ENCODE peak calls at places on chromosomes 13 and 19, in nine cellular contexts. One of them, this sample, is unnamed. For H3K4me1, the result is how much of the 10 kb centered on the place peaks cover.

GRCh38 chr13:100954430-100955361 is 280.1 kb upstream of the TMTC4 start:
- DNase-seq in psoas muscle: no peak
- DNase-seq in trophoblast cell: no peak
- DNase-seq in fibroblast of lung: peak
- DNase-seq in gastrocnemius medialis: no peak
- DNase-seq in MM.1S: no peak
- DNase-seq in heart right ventricle: no peak
- DNase-seq in right cardiac atrium: no peak
- DNase-seq in ascending aorta: no peak
- DNase-seq in this sample: no peak

GRCh38 chr19:10191347-10191746 is 3.4 kb downstream of the DNMT1 start:
- DNase-seq in fibroblast of lung: peak
- DNase-seq in ascending aorta: peak
- DNase-seq in psoas muscle: no peak
- DNase-seq in trophoblast cell: no peak
- DNase-seq in MM.1S: no peak
- DNase-seq in gastrocnemius medialis: no peak
- DNase-seq in right cardiac atrium: no peak
- DNase-seq in heart right ventricle: no peak
- DNase-seq in this sample: no peak

GRCh38 chr19:46413262-46414031 is at the start of gene CCDC8:
- DNase-seq in heart right ventricle: peak
- DNase-seq in MM.1S: no peak
- DNase-seq in fibroblast of lung: peak
- DNase-seq in right cardiac atrium: peak
- DNase-seq in gastrocnemius medialis: peak
- DNase-seq in trophoblast cell: peak
- DNase-seq in psoas muscle: peak
- DNase-seq in ascending aorta: peak
- DNase-seq in this sample: no peak

GRCh38 chr19:464146-464545 is 3.3 kb upstream of the SHC2 start:
- DNase-seq in psoas muscle: no peak
- DNase-seq in MM.1S: no peak
- DNase-seq in right cardiac atrium: peak
- DNase-seq in ascending aorta: no peak
- DNase-seq in fibroblast of lung: no peak
- DNase-seq in gastrocnemius medialis: no peak
- DNase-seq in trophoblast cell: no peak
- DNase-seq in heart right ventricle: no peak
- DNase-seq in this sample: no peak

GRCh38 chr13:29937836-29938235 is 87.4 kb upstream of the UBL3 start:
- DNase-seq in fibroblast of lung: no peak
- DNase-seq in ascending aorta: no peak
- DNase-seq in MM.1S: no peak
- DNase-seq in psoas muscle: no peak
- DNase-seq in right cardiac atrium: no peak
- DNase-seq in heart right ventricle: no peak
- DNase-seq in gastrocnemius medialis: no peak
- DNase-seq in trophoblast cell: no peak
- DNase-seq in this sample: peak

GRCh38 chr13:30105381-30105780 is 202.0 kb downstream of the KATNAL1 start:
- DNase-seq in MM.1S: no peak
- DNase-seq in fibroblast of lung: no peak
- DNase-seq in ascending aorta: no peak
- DNase-seq in psoas muscle: no peak
- DNase-seq in right cardiac atrium: no peak
- DNase-seq in trophoblast cell: no peak
- DNase-seq in gastrocnemius medialis: no peak
- DNase-seq in heart right ventricle: no peak
- DNase-seq in this sample: no peak

GRCh38 chr19:34480971-34481821 is at the start of gene WTIP:
- DNase-seq in right cardiac atrium: peak
- DNase-seq in psoas muscle: peak
- DNase-seq in fibroblast of lung: peak
- DNase-seq in MM.1S: no peak
- DNase-seq in gastrocnemius medialis: peak
- DNase-seq in trophoblast cell: peak
- DNase-seq in heart right ventricle: peak
- DNase-seq in ascending aorta: peak
- DNase-seq in this sample: no peak

GRCh38 chr19:46000497-46001246 is 5.4 kb downstream of the CCDC61 start:
- DNase-seq in fibroblast of lung: no peak
- DNase-seq in MM.1S: no peak
- DNase-seq in ascending aorta: no peak
- DNase-seq in trophoblast cell: no peak
- DNase-seq in heart right ventricle: peak
- DNase-seq in gastrocnemius medialis: no peak
- DNase-seq in psoas muscle: peak
- DNase-seq in right cardiac atrium: peak
- DNase-seq in this sample: peak

GRCh38 chr19:40450664-40451063 is 6.5 kb upstream of the SERTAD3 start:
- DNase-seq in trophoblast cell: no peak
- DNase-seq in heart right ventricle: no peak
- DNase-seq in psoas muscle: no peak
- DNase-seq in ascending aorta: no peak
- DNase-seq in fibroblast of lung: no peak
- DNase-seq in gastrocnemius medialis: no peak
- DNase-seq in MM.1S: no peak
- DNase-seq in right cardiac atrium: no peak
- DNase-seq in this sample: no peak

GRCh38 chr19:56163097-56163496 is 12.7 kb upstream of the GALP start:
- DNase-seq in ascending aorta: no peak
- DNase-seq in MM.1S: no peak
- DNase-seq in gastrocnemius medialis: no peak
- DNase-seq in trophoblast cell: no peak
- DNase-seq in fibroblast of lung: no peak
- DNase-seq in heart right ventricle: no peak
- DNase-seq in right cardiac atrium: no peak
- DNase-seq in psoas muscle: no peak
- DNase-seq in this sample: no peak

GRCh38 chr19:35734273-35734672 is 8.0 kb downstream of the IGFLR1 start:
- DNase-seq in trophoblast cell: no peak
- DNase-seq in heart right ventricle: no peak
- DNase-seq in ascending aorta: no peak
- DNase-seq in gastrocnemius medialis: no peak
- DNase-seq in MM.1S: no peak
- DNase-seq in fibroblast of lung: no peak
- DNase-seq in right cardiac atrium: no peak
- DNase-seq in psoas muscle: no peak
- DNase-seq in this sample: no peak

GRCh38 chr13:32255744-32256120 is 59.4 kb downstream of the ZAR1L start:
- DNase-seq in MM.1S: no peak
- DNase-seq in trophoblast cell: no peak
- DNase-seq in gastrocnemius medialis: no peak
- DNase-seq in right cardiac atrium: no peak
- DNase-seq in fibroblast of lung: no peak
- DNase-seq in heart right ventricle: no peak
- DNase-seq in psoas muscle: no peak
- DNase-seq in ascending aorta: no peak
- DNase-seq in this sample: no peak
- H3K27ac ChIP-seq in MM.1S: no peak
- H3K27ac ChIP-seq in trophoblast cell: no peak
- H3K27ac ChIP-seq in gastrocnemius medialis: peak
- H3K27ac ChIP-seq in right cardiac atrium: no peak
- H3K27ac ChIP-seq in fibroblast of lung: no peak
- H3K27ac ChIP-seq in heart right ventricle: peak
- H3K27ac ChIP-seq in psoas muscle: peak
- H3K27ac ChIP-seq in ascending aorta: peak
- H3K27ac ChIP-seq in this sample: no peak

GRCh38 chr19:47506459-47506858 is 8.4 kb downstream of the NAPA start:
- DNase-seq in ascending aorta: no peak
- DNase-seq in fibroblast of lung: no peak
- DNase-seq in psoas muscle: no peak
- DNase-seq in gastrocnemius medialis: peak
- DNase-seq in trophoblast cell: no peak
- DNase-seq in heart right ventricle: no peak
- DNase-seq in MM.1S: no peak
- DNase-seq in right cardiac atrium: no peak
- DNase-seq in this sample: no peak

GRCh38 chr19:47508721-47509120 is 6.1 kb downstream of the NAPA start:
- DNase-seq in right cardiac atrium: no peak
- DNase-seq in fibroblast of lung: no peak
- DNase-seq in heart right ventricle: no peak
- DNase-seq in ascending aorta: no peak
- DNase-seq in psoas muscle: no peak
- DNase-seq in trophoblast cell: no peak
- DNase-seq in gastrocnemius medialis: no peak
- DNase-seq in MM.1S: no peak
- DNase-seq in this sample: no peak

GRCh38 chr19:47509170-47509847 is 5.6 kb downstream of the NAPA start:
- DNase-seq in gastrocnemius medialis: peak
- DNase-seq in psoas muscle: no peak
- DNase-seq in fibroblast of lung: no peak
- DNase-seq in ascending aorta: no peak
- DNase-seq in right cardiac atrium: no peak
- DNase-seq in heart right ventricle: no peak
- DNase-seq in MM.1S: no peak
- DNase-seq in trophoblast cell: no peak
- DNase-seq in this sample: no peak

GRCh38 chr19:47507031-47507430 is 7.8 kb downstream of the NAPA start:
- DNase-seq in MM.1S: no peak
- DNase-seq in gastrocnemius medialis: peak
- DNase-seq in psoas muscle: no peak
- DNase-seq in heart right ventricle: no peak
- DNase-seq in fibroblast of lung: no peak
- DNase-seq in trophoblast cell: no peak
- DNase-seq in ascending aorta: no peak
- DNase-seq in right cardiac atrium: no peak
- DNase-seq in this sample: no peak

DNA sequence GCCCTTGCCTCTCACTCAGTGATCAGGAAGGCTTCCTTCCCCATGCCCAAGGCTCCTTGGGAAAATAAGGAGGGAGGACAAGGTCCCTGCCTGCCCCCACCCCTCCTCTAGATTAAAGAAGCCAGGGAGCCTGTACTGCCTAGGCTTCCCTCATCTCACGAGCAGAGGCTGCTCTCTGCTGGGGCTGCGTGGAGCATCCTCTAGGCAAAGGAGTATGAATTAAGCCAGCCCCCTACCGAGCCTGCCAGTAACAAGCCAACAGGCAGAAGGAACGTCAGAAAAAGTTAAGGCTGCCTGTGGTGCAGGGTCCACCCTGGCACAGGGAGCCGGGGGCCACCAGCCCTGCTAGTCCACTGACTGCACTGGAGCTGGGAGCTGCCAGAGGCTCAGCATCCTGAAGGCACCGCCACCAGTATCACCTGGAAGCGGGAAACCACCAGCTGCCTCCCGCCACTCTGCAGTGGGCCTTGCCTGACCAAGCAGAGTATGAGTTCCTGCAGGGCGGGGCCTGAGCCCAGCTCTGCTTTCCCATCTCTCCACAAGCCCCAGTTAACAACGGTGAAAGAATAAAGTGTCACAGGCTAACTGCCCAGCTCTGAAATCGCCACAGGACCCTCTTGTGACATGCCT is 6.8 kb downstream of the NAPA start:
- DNase-seq in ascending aorta: no peak
- DNase-seq in heart right ventricle: no peak
- DNase-seq in right cardiac atrium: no peak
- DNase-seq in psoas muscle: no peak
- DNase-seq in trophoblast cell: no peak
- DNase-seq in fibroblast of lung: no peak
- DNase-seq in gastrocnemius medialis: peak
- DNase-seq in MM.1S: no peak
- DNase-seq in this sample: no peak
- H3K4me1 ChIP-seq in ascending aorta: under half
- H3K4me1 ChIP-seq in heart right ventricle: half or more
- H3K4me1 ChIP-seq in right cardiac atrium: under half
- H3K4me1 ChIP-seq in psoas muscle: half or more
- H3K4me1 ChIP-seq in trophoblast cell: under half
- H3K4me1 ChIP-seq in fibroblast of lung: under half
- H3K4me1 ChIP-seq in gastrocnemius medialis: half or more
- H3K4me1 ChIP-seq in MM.1S: under half
- H3K4me1 ChIP-seq in this sample: under half

DNA sequence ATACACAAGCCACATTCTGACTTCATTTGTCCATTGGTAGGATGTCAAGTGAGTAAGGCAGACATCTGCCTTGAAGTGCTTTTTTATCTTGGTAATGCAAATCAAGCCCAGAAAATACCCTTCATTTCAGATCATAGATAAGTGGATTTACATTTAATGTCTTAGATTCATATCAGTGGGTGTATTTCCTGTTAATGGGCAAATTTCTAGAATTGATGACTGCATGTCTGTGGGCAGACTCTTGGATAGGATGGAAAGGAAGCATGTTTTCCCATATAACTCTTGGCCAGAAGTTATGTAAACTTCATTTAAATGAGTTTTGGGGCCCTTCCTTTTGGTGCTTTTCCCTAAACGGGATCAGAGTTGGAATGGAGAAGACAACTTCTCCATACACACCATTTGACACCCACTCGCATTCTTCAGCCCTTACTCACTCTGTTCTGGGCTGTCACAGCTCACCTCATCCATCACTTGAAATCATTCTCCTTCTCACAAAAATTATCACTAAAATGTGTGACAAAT is 154.6 kb downstream of the FLT1 start:
- DNase-seq in ascending aorta: no peak
- DNase-seq in right cardiac atrium: no peak
- DNase-seq in psoas muscle: no peak
- DNase-seq in MM.1S: no peak
- DNase-seq in gastrocnemius medialis: no peak
- DNase-seq in trophoblast cell: no peak
- DNase-seq in heart right ventricle: no peak
- DNase-seq in fibroblast of lung: peak
- DNase-seq in this sample: no peak
- H3K27ac ChIP-seq in ascending aorta: no peak
- H3K27ac ChIP-seq in right cardiac atrium: no peak
- H3K27ac ChIP-seq in psoas muscle: no peak
- H3K27ac ChIP-seq in MM.1S: no peak
- H3K27ac ChIP-seq in gastrocnemius medialis: peak
- H3K27ac ChIP-seq in trophoblast cell: no peak
- H3K27ac ChIP-seq in heart right ventricle: no peak
- H3K27ac ChIP-seq in fibroblast of lung: no peak
- H3K27ac ChIP-seq in this sample: no peak

GRCh38 chr19:48713864-48714755 is 5.4 kb downstream of the MAMSTR start:
- DNase-seq in ascending aorta: peak
- DNase-seq in psoas muscle: peak
- DNase-seq in trophoblast cell: peak
- DNase-seq in heart right ventricle: peak
- DNase-seq in right cardiac atrium: peak
- DNase-seq in gastrocnemius medialis: peak
- DNase-seq in MM.1S: peak
- DNase-seq in fibroblast of lung: peak
- DNase-seq in this sample: peak

GRCh38 chr19:48714759-48715261 is 4.7 kb downstream of the MAMSTR start:
- DNase-seq in trophoblast cell: no peak
- DNase-seq in gastrocnemius medialis: no peak
- DNase-seq in heart right ventricle: no peak
- DNase-seq in psoas muscle: no peak
- DNase-seq in ascending aorta: no peak
- DNase-seq in right cardiac atrium: peak
- DNase-seq in fibroblast of lung: no peak
- DNase-seq in MM.1S: no peak
- DNase-seq in this sample: no peak

GRCh38 chr19:48715681-48716171 is 3.8 kb downstream of the MAMSTR start:
- DNase-seq in MM.1S: no peak
- DNase-seq in trophoblast cell: no peak
- DNase-seq in ascending aorta: no peak
- DNase-seq in fibroblast of lung: no peak
- DNase-seq in psoas muscle: no peak
- DNase-seq in gastrocnemius medialis: peak
- DNase-seq in right cardiac atrium: peak
- DNase-seq in heart right ventricle: no peak
- DNase-seq in this sample: no peak

GRCh38 chr19:48717059-48717395 is 2.5 kb downstream of the MAMSTR start:
- DNase-seq in fibroblast of lung: peak
- DNase-seq in psoas muscle: no peak
- DNase-seq in ascending aorta: no peak
- DNase-seq in gastrocnemius medialis: no peak
- DNase-seq in MM.1S: no peak
- DNase-seq in trophoblast cell: no peak
- DNase-seq in right cardiac atrium: no peak
- DNase-seq in heart right ventricle: no peak
- DNase-seq in this sample: no peak

GRCh38 chr19:48715276-48715675 is 4.2 kb downstream of the MAMSTR start:
- DNase-seq in heart right ventricle: no peak
- DNase-seq in psoas muscle: no peak
- DNase-seq in trophoblast cell: no peak
- DNase-seq in ascending aorta: no peak
- DNase-seq in fibroblast of lung: no peak
- DNase-seq in gastrocnemius medialis: no peak
- DNase-seq in right cardiac atrium: peak
- DNase-seq in MM.1S: no peak
- DNase-seq in this sample: no peak
- H3K4me1 ChIP-seq in heart right ventricle: under half
- H3K4me1 ChIP-seq in psoas muscle: under half
- H3K4me1 ChIP-seq in trophoblast cell: under half
- H3K4me1 ChIP-seq in ascending aorta: under half
- H3K4me1 ChIP-seq in fibroblast of lung: under half
- H3K4me1 ChIP-seq in gastrocnemius medialis: half or more
- H3K4me1 ChIP-seq in right cardiac atrium: under half
- H3K4me1 ChIP-seq in MM.1S: under half
- H3K4me1 ChIP-seq in this sample: under half

This sample was measured in naive thymus-derived CD4-positive, alpha-beta T cell.